ENCODE peak calls at places on chromosomes 6 and 20, in nine cellular contexts. One of them, this sample, is unnamed.

GRCh38 chr20:10611357-10611756 is 62.4 kb downstream of the JAG1 start:
- DNase-seq in fibroblast of the aortic adventitia: peak; percentile 57
- DNase-seq in retinal pigment epithelial cell: no peak
- DNase-seq in cardiac muscle cell: peak; percentile 54
- DNase-seq in NCI-H1092 treated with DMSO at 0.1 percent for 48 hours: no peak
- DNase-seq in T follicular helper cell: no peak
- DNase-seq in DMS79 treated with DMSO at 0.1 percent for 48 hours: no peak
- DNase-seq in SHP77: no peak
- DNase-seq in activated CD4-positive, alpha-beta T cell treated with anti-CD3 and anti-CD28 coated beads for 48 hours: peak; percentile 24
- DNase-seq in this sample: peak; percentile 63

GRCh38 chr6:157222201-157222981 is 100.9 kb downstream of the TMEM242 start:
- DNase-seq in fibroblast of the aortic adventitia: no peak
- DNase-seq in retinal pigment epithelial cell: no peak
- DNase-seq in cardiac muscle cell: no peak
- DNase-seq in NCI-H1092 treated with DMSO at 0.1 percent for 48 hours: no peak
- DNase-seq in T follicular helper cell: no peak
- DNase-seq in DMS79 treated with DMSO at 0.1 percent for 48 hours: no peak
- DNase-seq in SHP77: no peak
- DNase-seq in activated CD4-positive, alpha-beta T cell treated with anti-CD3 and anti-CD28 coated beads for 48 hours: no peak
- DNase-seq in this sample: no peak

GRCh38 chr20:24986436-24987015 is 6.0 kb downstream of the APMAP start:
- DNase-seq in fibroblast of the aortic adventitia: no peak
- DNase-seq in retinal pigment epithelial cell: no peak
- DNase-seq in cardiac muscle cell: no peak
- DNase-seq in NCI-H1092 treated with DMSO at 0.1 percent for 48 hours: peak; percentile 73
- DNase-seq in T follicular helper cell: no peak
- DNase-seq in DMS79 treated with DMSO at 0.1 percent for 48 hours: peak; percentile 96
- DNase-seq in SHP77: no peak
- DNase-seq in activated CD4-positive, alpha-beta T cell treated with anti-CD3 and anti-CD28 coated beads for 48 hours: no peak
- DNase-seq in this sample: no peak

GRCh38 chr6:282177-282866 is 10.0 kb upstream of the DUSP22 start:
- DNase-seq in fibroblast of the aortic adventitia: no peak
- DNase-seq in retinal pigment epithelial cell: no peak
- DNase-seq in cardiac muscle cell: no peak
- DNase-seq in NCI-H1092 treated with DMSO at 0.1 percent for 48 hours: no peak
- DNase-seq in T follicular helper cell: no peak
- DNase-seq in DMS79 treated with DMSO at 0.1 percent for 48 hours: no peak
- DNase-seq in SHP77: no peak
- DNase-seq in activated CD4-positive, alpha-beta T cell treated with anti-CD3 and anti-CD28 coated beads for 48 hours: no peak
- DNase-seq in this sample: no peak

GRCh38 chr6:22783921-22784320 is 214.6 kb downstream of the HDGFL1 start:
- DNase-seq in fibroblast of the aortic adventitia: peak; percentile 27
- DNase-seq in retinal pigment epithelial cell: no peak
- DNase-seq in cardiac muscle cell: no peak
- DNase-seq in NCI-H1092 treated with DMSO at 0.1 percent for 48 hours: no peak
- DNase-seq in T follicular helper cell: no peak
- DNase-seq in DMS79 treated with DMSO at 0.1 percent for 48 hours: no peak
- DNase-seq in SHP77: no peak
- DNase-seq in activated CD4-positive, alpha-beta T cell treated with anti-CD3 and anti-CD28 coated beads for 48 hours: no peak
- DNase-seq in this sample: no peak

GRCh38 chr6:164097557-164098398 is 683.3 kb downstream of the QKI start:
- DNase-seq in fibroblast of the aortic adventitia: peak; percentile 55
- DNase-seq in retinal pigment epithelial cell: peak; percentile 57
- DNase-seq in cardiac muscle cell: peak; percentile 29
- DNase-seq in NCI-H1092 treated with DMSO at 0.1 percent for 48 hours: no peak
- DNase-seq in T follicular helper cell: no peak
- DNase-seq in DMS79 treated with DMSO at 0.1 percent for 48 hours: no peak
- DNase-seq in SHP77: no peak
- DNase-seq in activated CD4-positive, alpha-beta T cell treated with anti-CD3 and anti-CD28 coated beads for 48 hours: no peak
- DNase-seq in this sample: peak; percentile 40

GRCh38 chr6:15490242-15491100 is 172.4 kb downstream of the DTNBP1 start:
- DNase-seq in fibroblast of the aortic adventitia: no peak
- DNase-seq in retinal pigment epithelial cell: no peak
- DNase-seq in cardiac muscle cell: no peak
- DNase-seq in NCI-H1092 treated with DMSO at 0.1 percent for 48 hours: no peak
- DNase-seq in T follicular helper cell: no peak
- DNase-seq in DMS79 treated with DMSO at 0.1 percent for 48 hours: no peak
- DNase-seq in SHP77: no peak
- DNase-seq in activated CD4-positive, alpha-beta T cell treated with anti-CD3 and anti-CD28 coated beads for 48 hours: no peak
- DNase-seq in this sample: no peak

GRCh38 chr20:2109425-2110210 is 8.0 kb downstream of the STK35 start:
- DNase-seq in fibroblast of the aortic adventitia: peak; percentile 34
- DNase-seq in retinal pigment epithelial cell: no peak
- DNase-seq in cardiac muscle cell: peak; percentile 59
- DNase-seq in NCI-H1092 treated with DMSO at 0.1 percent for 48 hours: no peak
- DNase-seq in T follicular helper cell: no peak
- DNase-seq in DMS79 treated with DMSO at 0.1 percent for 48 hours: no peak
- DNase-seq in SHP77: no peak
- DNase-seq in activated CD4-positive, alpha-beta T cell treated with anti-CD3 and anti-CD28 coated beads for 48 hours: no peak
- DNase-seq in this sample: peak; percentile 47

GRCh38 chr6:104639671-104640070 is 220.0 kb downstream of the HACE1 start:
- DNase-seq in fibroblast of the aortic adventitia: peak; percentile 13
- DNase-seq in retinal pigment epithelial cell: no peak
- DNase-seq in cardiac muscle cell: no peak
- DNase-seq in NCI-H1092 treated with DMSO at 0.1 percent for 48 hours: no peak
- DNase-seq in T follicular helper cell: no peak
- DNase-seq in DMS79 treated with DMSO at 0.1 percent for 48 hours: no peak
- DNase-seq in SHP77: no peak
- DNase-seq in activated CD4-positive, alpha-beta T cell treated with anti-CD3 and anti-CD28 coated beads for 48 hours: no peak
- DNase-seq in this sample: peak; percentile 24

GRCh38 chr6:31620586-31621319 is at the start of gene PRRC2A:
- DNase-seq in fibroblast of the aortic adventitia: peak; percentile 53
- DNase-seq in retinal pigment epithelial cell: no peak
- DNase-seq in cardiac muscle cell: peak; percentile 86
- DNase-seq in NCI-H1092 treated with DMSO at 0.1 percent for 48 hours: peak; percentile 73
- DNase-seq in T follicular helper cell: peak; percentile 73
- DNase-seq in DMS79 treated with DMSO at 0.1 percent for 48 hours: peak; percentile 75
- DNase-seq in SHP77: peak; percentile 40
- DNase-seq in activated CD4-positive, alpha-beta T cell treated with anti-CD3 and anti-CD28 coated beads for 48 hours: peak; percentile 98
- DNase-seq in this sample: peak; percentile 88

GRCh38 chr20:37235065-37235464 is 26.5 kb downstream of the GHRH start:
- DNase-seq in fibroblast of the aortic adventitia: no peak
- DNase-seq in retinal pigment epithelial cell: no peak
- DNase-seq in cardiac muscle cell: no peak
- DNase-seq in NCI-H1092 treated with DMSO at 0.1 percent for 48 hours: peak; percentile 17
- DNase-seq in T follicular helper cell: no peak
- DNase-seq in DMS79 treated with DMSO at 0.1 percent for 48 hours: peak; percentile 47
- DNase-seq in SHP77: no peak
- DNase-seq in activated CD4-positive, alpha-beta T cell treated with anti-CD3 and anti-CD28 coated beads for 48 hours: no peak
- DNase-seq in this sample: no peak

GRCh38 chr6:165729307-165729936 is 66.4 kb upstream of the PDE10A start:
- DNase-seq in fibroblast of the aortic adventitia: peak; percentile 35
- DNase-seq in retinal pigment epithelial cell: no peak
- DNase-seq in cardiac muscle cell: peak; percentile 47
- DNase-seq in NCI-H1092 treated with DMSO at 0.1 percent for 48 hours: peak; percentile 65
- DNase-seq in T follicular helper cell: peak; percentile 4
- DNase-seq in DMS79 treated with DMSO at 0.1 percent for 48 hours: no peak
- DNase-seq in SHP77: peak; percentile 3
- DNase-seq in activated CD4-positive, alpha-beta T cell treated with anti-CD3 and anti-CD28 coated beads for 48 hours: peak; percentile 59
- DNase-seq in this sample: peak; percentile 15

GRCh38 chr20:64100566-64100888 is 6.8 kb downstream of the NPBWR2 start:
- DNase-seq in fibroblast of the aortic adventitia: no peak
- DNase-seq in retinal pigment epithelial cell: no peak
- DNase-seq in cardiac muscle cell: no peak
- DNase-seq in NCI-H1092 treated with DMSO at 0.1 percent for 48 hours: no peak
- DNase-seq in T follicular helper cell: no peak
- DNase-seq in DMS79 treated with DMSO at 0.1 percent for 48 hours: no peak
- DNase-seq in SHP77: no peak
- DNase-seq in activated CD4-positive, alpha-beta T cell treated with anti-CD3 and anti-CD28 coated beads for 48 hours: no peak
- DNase-seq in this sample: no peak

GRCh38 chr6:46393161-46393939 is 97.9 kb downstream of the RCAN2 start:
- DNase-seq in fibroblast of the aortic adventitia: no peak
- DNase-seq in retinal pigment epithelial cell: no peak
- DNase-seq in cardiac muscle cell: no peak
- DNase-seq in NCI-H1092 treated with DMSO at 0.1 percent for 48 hours: no peak
- DNase-seq in T follicular helper cell: no peak
- DNase-seq in DMS79 treated with DMSO at 0.1 percent for 48 hours: no peak
- DNase-seq in SHP77: no peak
- DNase-seq in activated CD4-positive, alpha-beta T cell treated with anti-CD3 and anti-CD28 coated beads for 48 hours: no peak
- DNase-seq in this sample: no peak

GRCh38 chr20:50303573-50304500 is 113.2 kb downstream of the CEBPB start:
- DNase-seq in fibroblast of the aortic adventitia: peak; percentile 99
- DNase-seq in retinal pigment epithelial cell: no peak
- DNase-seq in cardiac muscle cell: peak; percentile 70
- DNase-seq in NCI-H1092 treated with DMSO at 0.1 percent for 48 hours: peak; percentile 13
- DNase-seq in T follicular helper cell: no peak
- DNase-seq in DMS79 treated with DMSO at 0.1 percent for 48 hours: peak; percentile 26
- DNase-seq in SHP77: peak; percentile 40
- DNase-seq in activated CD4-positive, alpha-beta T cell treated with anti-CD3 and anti-CD28 coated beads for 48 hours: no peak
- DNase-seq in this sample: peak; percentile 71

GRCh38 chr6:9257215-9257614 is 821.9 kb upstream of the SLC35B3 start:
- DNase-seq in fibroblast of the aortic adventitia: no peak
- DNase-seq in retinal pigment epithelial cell: no peak
- DNase-seq in cardiac muscle cell: no peak
- DNase-seq in NCI-H1092 treated with DMSO at 0.1 percent for 48 hours: no peak
- DNase-seq in T follicular helper cell: no peak
- DNase-seq in DMS79 treated with DMSO at 0.1 percent for 48 hours: no peak
- DNase-seq in SHP77: no peak
- DNase-seq in activated CD4-positive, alpha-beta T cell treated with anti-CD3 and anti-CD28 coated beads for 48 hours: no peak
- DNase-seq in this sample: no peak

GRCh38 chr6:137188855-137189254 is 15.4 kb upstream of the IL22RA2 start:
- DNase-seq in fibroblast of the aortic adventitia: no peak
- DNase-seq in retinal pigment epithelial cell: no peak
- DNase-seq in cardiac muscle cell: peak; percentile 7
- DNase-seq in NCI-H1092 treated with DMSO at 0.1 percent for 48 hours: no peak
- DNase-seq in T follicular helper cell: no peak
- DNase-seq in DMS79 treated with DMSO at 0.1 percent for 48 hours: peak; percentile 6
- DNase-seq in SHP77: no peak
- DNase-seq in activated CD4-positive, alpha-beta T cell treated with anti-CD3 and anti-CD28 coated beads for 48 hours: no peak
- DNase-seq in this sample: no peak

GRCh38 chr6:132768051-132768517 is 10.4 kb upstream of the VNN2 start:
- DNase-seq in fibroblast of the aortic adventitia: no peak
- DNase-seq in retinal pigment epithelial cell: peak; percentile 2
- DNase-seq in cardiac muscle cell: peak; percentile 59
- DNase-seq in NCI-H1092 treated with DMSO at 0.1 percent for 48 hours: no peak
- DNase-seq in T follicular helper cell: no peak
- DNase-seq in DMS79 treated with DMSO at 0.1 percent for 48 hours: no peak
- DNase-seq in SHP77: peak; percentile 42
- DNase-seq in activated CD4-positive, alpha-beta T cell treated with anti-CD3 and anti-CD28 coated beads for 48 hours: peak; percentile 34
- DNase-seq in this sample: peak; percentile 27

GRCh38 chr6:37882724-37883413 is 63.3 kb downstream of the ZFAND3 start:
- DNase-seq in fibroblast of the aortic adventitia: peak; percentile 60
- DNase-seq in retinal pigment epithelial cell: peak; percentile 84
- DNase-seq in cardiac muscle cell: no peak
- DNase-seq in NCI-H1092 treated with DMSO at 0.1 percent for 48 hours: no peak
- DNase-seq in T follicular helper cell: no peak
- DNase-seq in DMS79 treated with DMSO at 0.1 percent for 48 hours: no peak
- DNase-seq in SHP77: no peak
- DNase-seq in activated CD4-positive, alpha-beta T cell treated with anti-CD3 and anti-CD28 coated beads for 48 hours: no peak
- DNase-seq in this sample: peak; percentile 77

GRCh38 chr6:147566244-147566898 is 57.9 kb downstream of the SAMD5 start:
- DNase-seq in fibroblast of the aortic adventitia: no peak
- DNase-seq in retinal pigment epithelial cell: no peak
- DNase-seq in cardiac muscle cell: no peak
- DNase-seq in NCI-H1092 treated with DMSO at 0.1 percent for 48 hours: no peak
- DNase-seq in T follicular helper cell: no peak
- DNase-seq in DMS79 treated with DMSO at 0.1 percent for 48 hours: no peak
- DNase-seq in SHP77: no peak
- DNase-seq in activated CD4-positive, alpha-beta T cell treated with anti-CD3 and anti-CD28 coated beads for 48 hours: no peak
- DNase-seq in this sample: no peak

GRCh38 chr20:63501818-63502670 is 3.2 kb upstream of the EEF1A2 start:
- DNase-seq in fibroblast of the aortic adventitia: no peak
- DNase-seq in retinal pigment epithelial cell: no peak
- DNase-seq in cardiac muscle cell: peak; percentile 94
- DNase-seq in NCI-H1092 treated with DMSO at 0.1 percent for 48 hours: peak; percentile 83
- DNase-seq in T follicular helper cell: no peak
- DNase-seq in DMS79 treated with DMSO at 0.1 percent for 48 hours: peak; percentile 87
- DNase-seq in SHP77: peak; percentile 90
- DNase-seq in activated CD4-positive, alpha-beta T cell treated with anti-CD3 and anti-CD28 coated beads for 48 hours: no peak
- DNase-seq in this sample: no peak

GRCh38 chr20:50628326-50628725 is 63.0 kb downstream of the RIPOR3 start:
- DNase-seq in fibroblast of the aortic adventitia: no peak
- DNase-seq in retinal pigment epithelial cell: no peak
- DNase-seq in cardiac muscle cell: peak; percentile 28
- DNase-seq in NCI-H1092 treated with DMSO at 0.1 percent for 48 hours: peak; percentile 7
- DNase-seq in T follicular helper cell: no peak
- DNase-seq in DMS79 treated with DMSO at 0.1 percent for 48 hours: peak; percentile 25
- DNase-seq in SHP77: peak; percentile 48
- DNase-seq in activated CD4-positive, alpha-beta T cell treated with anti-CD3 and anti-CD28 coated beads for 48 hours: no peak
- DNase-seq in this sample: no peak

GRCh38 chr6:133947302-133947900 is 5.6 kb upstream of the TBPL1 start:
- DNase-seq in fibroblast of the aortic adventitia: no peak
- DNase-seq in retinal pigment epithelial cell: no peak
- DNase-seq in cardiac muscle cell: no peak
- DNase-seq in NCI-H1092 treated with DMSO at 0.1 percent for 48 hours: peak; percentile 95
- DNase-seq in T follicular helper cell: no peak
- DNase-seq in DMS79 treated with DMSO at 0.1 percent for 48 hours: no peak
- DNase-seq in SHP77: no peak
- DNase-seq in activated CD4-positive, alpha-beta T cell treated with anti-CD3 and anti-CD28 coated beads for 48 hours: no peak
- DNase-seq in this sample: no peak

GRCh38 chr6:137823826-137824501 is 43.1 kb upstream of the TNFAIP3 start:
- DNase-seq in fibroblast of the aortic adventitia: peak; percentile 66
- DNase-seq in retinal pigment epithelial cell: peak; percentile 91
- DNase-seq in cardiac muscle cell: peak; percentile 51
- DNase-seq in NCI-H1092 treated with DMSO at 0.1 percent for 48 hours: no peak
- DNase-seq in T follicular helper cell: peak; percentile 89
- DNase-seq in DMS79 treated with DMSO at 0.1 percent for 48 hours: no peak
- DNase-seq in SHP77: no peak
- DNase-seq in activated CD4-positive, alpha-beta T cell treated with anti-CD3 and anti-CD28 coated beads for 48 hours: peak; percentile 71
- DNase-seq in this sample: peak; percentile 82

GRCh38 chr20:18481596-18481995 is 14.4 kb downstream of the POLR3F start:
- DNase-seq in fibroblast of the aortic adventitia: no peak
- DNase-seq in retinal pigment epithelial cell: no peak
- DNase-seq in cardiac muscle cell: no peak
- DNase-seq in NCI-H1092 treated with DMSO at 0.1 percent for 48 hours: no peak
- DNase-seq in T follicular helper cell: no peak
- DNase-seq in DMS79 treated with DMSO at 0.1 percent for 48 hours: no peak
- DNase-seq in SHP77: no peak
- DNase-seq in activated CD4-positive, alpha-beta T cell treated with anti-CD3 and anti-CD28 coated beads for 48 hours: no peak
- DNase-seq in this sample: no peak

GRCh38 chr6:31122803-31123706 is 2.8 kb upstream of the CDSN start:
- DNase-seq in fibroblast of the aortic adventitia: peak; percentile 88
- DNase-seq in retinal pigment epithelial cell: peak; percentile 73
- DNase-seq in cardiac muscle cell: peak; percentile 41
- DNase-seq in NCI-H1092 treated with DMSO at 0.1 percent for 48 hours: no peak
- DNase-seq in T follicular helper cell: no peak
- DNase-seq in DMS79 treated with DMSO at 0.1 percent for 48 hours: no peak
- DNase-seq in SHP77: no peak
- DNase-seq in activated CD4-positive, alpha-beta T cell treated with anti-CD3 and anti-CD28 coated beads for 48 hours: no peak
- DNase-seq in this sample: peak; percentile 96

GRCh38 chr6:6676910-6677441 is 88.5 kb downstream of the LY86 start:
- DNase-seq in fibroblast of the aortic adventitia: peak; percentile 87
- DNase-seq in retinal pigment epithelial cell: no peak
- DNase-seq in cardiac muscle cell: peak; percentile 72
- DNase-seq in NCI-H1092 treated with DMSO at 0.1 percent for 48 hours: peak; percentile 20
- DNase-seq in T follicular helper cell: peak; percentile 60
- DNase-seq in DMS79 treated with DMSO at 0.1 percent for 48 hours: peak; percentile 9
- DNase-seq in SHP77: peak; percentile 83
- DNase-seq in activated CD4-positive, alpha-beta T cell treated with anti-CD3 and anti-CD28 coated beads for 48 hours: peak; percentile 86
- DNase-seq in this sample: peak; percentile 79

GRCh38 chr6:82861121-82861520 is 204.5 kb downstream of the UBE3D start:
- DNase-seq in fibroblast of the aortic adventitia: no peak
- DNase-seq in retinal pigment epithelial cell: no peak
- DNase-seq in cardiac muscle cell: no peak
- DNase-seq in NCI-H1092 treated with DMSO at 0.1 percent for 48 hours: no peak
- DNase-seq in T follicular helper cell: no peak
- DNase-seq in DMS79 treated with DMSO at 0.1 percent for 48 hours: no peak
- DNase-seq in SHP77: no peak
- DNase-seq in activated CD4-positive, alpha-beta T cell treated with anti-CD3 and anti-CD28 coated beads for 48 hours: no peak
- DNase-seq in this sample: peak; percentile 24

GRCh38 chr20:18719426-18719825 is 94.2 kb upstream of the SCP2D1 start:
- DNase-seq in fibroblast of the aortic adventitia: no peak
- DNase-seq in retinal pigment epithelial cell: no peak
- DNase-seq in cardiac muscle cell: no peak
- DNase-seq in NCI-H1092 treated with DMSO at 0.1 percent for 48 hours: no peak
- DNase-seq in T follicular helper cell: no peak
- DNase-seq in DMS79 treated with DMSO at 0.1 percent for 48 hours: no peak
- DNase-seq in SHP77: no peak
- DNase-seq in activated CD4-positive, alpha-beta T cell treated with anti-CD3 and anti-CD28 coated beads for 48 hours: no peak
- DNase-seq in this sample: peak; percentile 57

GRCh38 chr20:17893480-17893879 is 75.1 kb downstream of the SNX5 start:
- DNase-seq in fibroblast of the aortic adventitia: no peak
- DNase-seq in retinal pigment epithelial cell: no peak
- DNase-seq in cardiac muscle cell: no peak
- DNase-seq in NCI-H1092 treated with DMSO at 0.1 percent for 48 hours: no peak
- DNase-seq in T follicular helper cell: no peak
- DNase-seq in DMS79 treated with DMSO at 0.1 percent for 48 hours: no peak
- DNase-seq in SHP77: no peak
- DNase-seq in activated CD4-positive, alpha-beta T cell treated with anti-CD3 and anti-CD28 coated beads for 48 hours: no peak
- DNase-seq in this sample: no peak

GRCh38 chr20:14193885-14194284 is 143.5 kb downstream of the FLRT3 start:
- DNase-seq in fibroblast of the aortic adventitia: no peak
- DNase-seq in retinal pigment epithelial cell: no peak
- DNase-seq in cardiac muscle cell: no peak
- DNase-seq in NCI-H1092 treated with DMSO at 0.1 percent for 48 hours: no peak
- DNase-seq in T follicular helper cell: no peak
- DNase-seq in DMS79 treated with DMSO at 0.1 percent for 48 hours: no peak
- DNase-seq in SHP77: no peak
- DNase-seq in activated CD4-positive, alpha-beta T cell treated with anti-CD3 and anti-CD28 coated beads for 48 hours: no peak
- DNase-seq in this sample: no peak

This sample was measured in GM23248.